ENCODE peak calls at places on chromosomes 4 and X, in four cellular contexts. One of them, this sample, is unnamed.

GRCh38 chr4:104138154-104138553 is 356.5 kb downstream of the CXXC4 start:
- DNase-seq in HCT116: no peak
- DNase-seq in K562: no peak
- DNase-seq in HepG2: no peak
- DNase-seq in this sample: no peak

GRCh38 chr4:163611172-163611571 is 116.7 kb downstream of the TMA16 start:
- DNase-seq in HCT116: no peak
- DNase-seq in K562: no peak
- DNase-seq in HepG2: no peak
- DNase-seq in this sample: no peak

GRCh38 chr4:22440999-22441398 is 74.9 kb downstream of the ADGRA3 start:
- DNase-seq in HCT116: no peak
- DNase-seq in K562: no peak
- DNase-seq in HepG2: no peak
- DNase-seq in this sample: no peak

GRCh38 chrX:10095698-10096432 is 60.9 kb upstream of the CLCN4 start:
- DNase-seq in HCT116: no peak
- DNase-seq in K562: no peak
- DNase-seq in HepG2: no peak
- DNase-seq in this sample: no peak

GRCh38 chr4:133096972-133097371 is 52.1 kb upstream of the PCDH10 start:
- DNase-seq in HCT116: no peak
- DNase-seq in K562: no peak
- DNase-seq in HepG2: no peak
- DNase-seq in this sample: peak; percentile 43

GRCh38 chr4:56622176-56622575 is 58.9 kb downstream of the HOPX start:
- DNase-seq in HCT116: no peak
- DNase-seq in K562: no peak
- DNase-seq in HepG2: no peak
- DNase-seq in this sample: no peak

GRCh38 chr4:25913056-25913850 is 767 bp upstream of the SMIM20 start:
- DNase-seq in HCT116: no peak
- DNase-seq in K562: no peak
- DNase-seq in HepG2: no peak
- DNase-seq in this sample: no peak

GRCh38 chr4:119728692-119729593 is 100.3 kb upstream of the PDE5A start:
- DNase-seq in HCT116: no peak
- DNase-seq in K562: no peak
- DNase-seq in HepG2: no peak
- DNase-seq in this sample: no peak

GRCh38 chr4:118351851-118352827 is 664 bp downstream of the PRSS12 start:
- DNase-seq in HCT116: peak; percentile 48
- DNase-seq in K562: no peak
- DNase-seq in HepG2: peak; percentile 4
- DNase-seq in this sample: no peak

GRCh38 chr4:180909279-180909678 is 1333.9 kb upstream of the TENM3 start:
- DNase-seq in HCT116: peak; percentile 34
- DNase-seq in K562: no peak
- DNase-seq in HepG2: no peak
- DNase-seq in this sample: no peak

GRCh38 chrX:19188566-19188965 is 66.3 kb upstream of the ADGRG2 start:
- DNase-seq in HCT116: no peak
- DNase-seq in K562: no peak
- DNase-seq in HepG2: no peak
- DNase-seq in this sample: no peak

GRCh38 chrX:107730991-107731766 is 44.4 kb downstream of the TSC22D3 start:
- DNase-seq in HCT116: no peak
- DNase-seq in K562: no peak
- DNase-seq in HepG2: no peak
- DNase-seq in this sample: no peak

GRCh38 chr4:95095352-95095974 is 337.7 kb downstream of the BMPR1B start:
- DNase-seq in HCT116: peak; percentile 7
- DNase-seq in K562: peak; percentile 3
- DNase-seq in HepG2: peak; percentile 5
- DNase-seq in this sample: no peak

GRCh38 chr4:110514889-110515479 is 39.0 kb downstream of the ENPEP start:
- DNase-seq in HCT116: peak; percentile 34
- DNase-seq in K562: peak; percentile 21
- DNase-seq in HepG2: peak; percentile 30
- DNase-seq in this sample: no peak

GRCh38 chrX:68929332-68930150 is 100.7 kb downstream of the EFNB1 start:
- DNase-seq in HCT116: peak; percentile 18
- DNase-seq in K562: no peak
- DNase-seq in HepG2: no peak
- DNase-seq in this sample: no peak

GRCh38 chr4:168678751-168679366 is 182.0 kb downstream of the PALLD start:
- DNase-seq in HCT116: no peak
- DNase-seq in K562: no peak
- DNase-seq in HepG2: no peak
- DNase-seq in this sample: no peak
- H3K9ac ChIP-seq in HCT116: no peak overlapping the region
- H3K9ac ChIP-seq in K562: no peak overlapping the region
- H3K9ac ChIP-seq in HepG2: no peak overlapping the region
- H3K9ac ChIP-seq in this sample: no peak overlapping the region

GRCh38 chrX:3527811-3528210 is 181.4 kb upstream of the MXRA5 start:
- DNase-seq in HCT116: no peak
- DNase-seq in K562: no peak
- DNase-seq in HepG2: no peak
- DNase-seq in this sample: no peak

GRCh38 chrX:3522016-3522690 is 175.7 kb upstream of the MXRA5 start:
- DNase-seq in HCT116: no peak
- DNase-seq in K562: no peak
- DNase-seq in HepG2: no peak
- DNase-seq in this sample: no peak

GRCh38 chrX:3526084-3526483 is 179.6 kb upstream of the MXRA5 start:
- DNase-seq in HCT116: no peak
- DNase-seq in K562: no peak
- DNase-seq in HepG2: no peak
- DNase-seq in this sample: no peak

GRCh38 chrX:3527166-3527565 is 180.7 kb upstream of the MXRA5 start:
- DNase-seq in HCT116: no peak
- DNase-seq in K562: no peak
- DNase-seq in HepG2: no peak
- DNase-seq in this sample: no peak

DNA sequence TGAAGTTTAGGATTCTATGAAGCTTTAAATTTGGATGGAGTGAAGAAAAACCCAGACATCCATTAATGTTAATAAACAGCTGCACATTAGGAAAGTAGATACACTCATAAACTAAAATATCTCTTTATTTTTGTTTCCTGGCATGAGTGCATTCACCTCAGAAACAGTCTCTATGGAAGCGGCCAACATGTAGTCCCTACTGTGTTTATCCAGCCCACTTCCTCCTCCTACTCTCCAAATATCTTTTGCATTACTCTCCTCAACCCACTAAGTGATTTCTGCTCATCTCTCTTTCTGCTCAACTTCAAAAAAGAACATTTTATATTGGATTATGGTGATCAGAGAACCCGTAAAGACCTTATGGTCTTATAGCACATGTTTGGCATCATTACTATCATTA is 180.3 kb upstream of the MXRA5 start:
- DNase-seq in HCT116: no peak
- DNase-seq in K562: no peak
- DNase-seq in HepG2: no peak
- DNase-seq in this sample: no peak
- TF ChIP-seq ZNF274 in HCT116: no peak
- TF ChIP-seq ZNF274 in K562: no peak
- TF ChIP-seq ZNF274 in HepG2: no peak
- TF ChIP-seq ZNF274 in this sample: no peak

GRCh38 chr4:138053601-138054322 is 188.4 kb downstream of the SLC7A11 start:
- DNase-seq in HCT116: peak; percentile 61
- DNase-seq in K562: peak; percentile 11
- DNase-seq in HepG2: no peak
- DNase-seq in this sample: no peak
- H3K9ac ChIP-seq in HCT116: no peak overlapping the region
- H3K9ac ChIP-seq in K562: no peak overlapping the region
- H3K9ac ChIP-seq in HepG2: no peak overlapping the region
- H3K9ac ChIP-seq in this sample: no peak overlapping the region

DNA sequence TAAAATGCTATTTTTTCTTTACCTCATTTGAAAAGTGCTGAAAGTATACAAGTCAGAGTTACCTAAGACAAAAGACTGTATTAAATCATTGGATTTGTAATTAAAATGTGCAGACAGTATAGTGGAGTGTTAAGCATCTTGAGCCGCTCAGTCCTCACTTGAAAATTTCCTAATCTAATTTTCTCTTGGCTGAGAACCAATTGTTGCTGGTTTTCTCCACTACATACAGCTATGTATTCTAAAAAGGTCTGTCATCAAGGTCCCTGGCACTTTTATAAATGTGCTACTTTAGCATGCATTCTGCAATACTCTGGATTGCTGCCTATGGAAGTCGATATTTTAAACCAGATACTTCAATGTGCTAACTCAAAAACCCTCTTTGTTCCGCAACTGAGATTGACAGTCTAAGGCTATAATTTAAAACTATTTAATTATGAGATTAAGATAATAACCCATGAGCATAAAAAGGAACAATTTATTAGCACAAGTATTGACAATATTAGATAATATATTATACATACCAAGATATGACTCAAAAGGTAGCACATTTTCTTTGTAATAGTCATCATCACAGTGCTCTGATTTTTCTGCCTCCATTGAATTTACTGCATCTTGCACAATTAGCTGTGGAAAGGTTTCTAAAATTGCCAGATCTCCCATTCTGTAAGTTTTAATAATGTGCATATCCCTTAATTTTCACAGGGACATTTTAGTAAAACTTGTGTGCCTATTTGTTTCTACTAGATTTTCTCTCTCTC is 815.0 kb downstream of the ADGRL3 start:
- DNase-seq in HCT116: no peak
- DNase-seq in K562: no peak
- DNase-seq in HepG2: no peak
- DNase-seq in this sample: no peak
- TF ChIP-seq ZNF274 in HCT116: no peak
- TF ChIP-seq ZNF274 in K562: no peak
- TF ChIP-seq ZNF274 in HepG2: no peak
- TF ChIP-seq ZNF274 in this sample: no peak

GRCh38 chrX:7254144-7254543 is 106.2 kb upstream of the PUDP start:
- DNase-seq in HCT116: no peak
- DNase-seq in K562: no peak
- DNase-seq in HepG2: no peak
- DNase-seq in this sample: no peak
- H3K9ac ChIP-seq in HCT116: no peak overlapping the region
- H3K9ac ChIP-seq in K562: no peak overlapping the region
- H3K9ac ChIP-seq in HepG2: no peak overlapping the region
- H3K9ac ChIP-seq in this sample: no peak overlapping the region

GRCh38 chr4:159498371-159499115 is 395.7 kb downstream of the RAPGEF2 start:
- DNase-seq in HCT116: no peak
- DNase-seq in K562: no peak
- DNase-seq in HepG2: peak; percentile 17
- DNase-seq in this sample: no peak
- TF ChIP-seq ZNF274 in HCT116: no peak
- TF ChIP-seq ZNF274 in K562: no peak
- TF ChIP-seq ZNF274 in HepG2: no peak
- TF ChIP-seq ZNF274 in this sample: no peak

GRCh38 chr4:168831919-168832745 is 177.9 kb downstream of the CBR4 start:
- DNase-seq in HCT116: peak; percentile 32
- DNase-seq in K562: peak; percentile 52
- DNase-seq in HepG2: peak; percentile 23
- DNase-seq in this sample: peak; percentile 57

GRCh38 chr4:168832746-168833575 is 177.1 kb downstream of the CBR4 start:
- DNase-seq in HCT116: no peak
- DNase-seq in K562: no peak
- DNase-seq in HepG2: no peak
- DNase-seq in this sample: peak; percentile 22

GRCh38 chr4:168831585-168831918 is 178.5 kb downstream of the CBR4 start:
- DNase-seq in HCT116: no peak
- DNase-seq in K562: no peak
- DNase-seq in HepG2: no peak
- DNase-seq in this sample: no peak

GRCh38 chr4:168826620-168827019 is 183.4 kb downstream of the CBR4 start:
- DNase-seq in HCT116: no peak
- DNase-seq in K562: no peak
- DNase-seq in HepG2: no peak
- DNase-seq in this sample: no peak

DNA sequence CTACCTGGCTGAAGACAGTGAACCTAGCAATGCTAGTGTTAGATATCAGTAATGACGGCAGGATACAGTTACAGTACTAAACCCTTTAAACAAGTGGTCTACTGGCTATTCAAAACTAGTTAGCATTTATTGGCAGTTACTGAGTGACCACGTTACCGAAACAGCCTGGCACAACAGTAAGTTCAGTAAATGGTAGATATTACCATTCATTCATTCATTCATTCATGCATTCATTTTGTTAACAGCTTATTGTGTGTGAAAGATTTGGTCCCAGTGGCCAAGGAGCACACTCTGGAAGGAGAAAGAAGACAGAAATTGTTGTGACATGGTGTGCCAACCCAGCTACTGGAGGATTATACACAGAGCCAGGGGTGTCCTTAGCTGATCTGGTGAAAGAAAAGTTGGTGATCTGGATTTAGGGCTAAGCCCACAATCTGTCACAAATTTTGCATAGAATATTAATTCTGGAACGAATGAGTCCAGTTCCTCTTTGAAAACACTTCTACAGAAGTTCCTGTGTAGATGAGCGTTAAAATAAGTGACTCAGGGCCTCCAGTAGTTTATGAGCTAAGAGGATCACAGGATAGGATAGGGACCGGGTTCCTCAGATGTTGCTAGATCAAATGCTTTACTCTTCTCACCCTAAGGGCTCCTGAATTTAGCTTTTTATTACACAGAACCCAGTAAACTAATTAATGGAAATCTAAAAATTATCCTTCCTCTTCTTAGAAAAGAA is 179.1 kb downstream of the CBR4 start:
- DNase-seq in HCT116: no peak
- DNase-seq in K562: no peak
- DNase-seq in HepG2: no peak
- DNase-seq in this sample: no peak
- H3K9ac ChIP-seq in HCT116: peak overlapping the region; percentile 88
- H3K9ac ChIP-seq in K562: no peak overlapping the region
- H3K9ac ChIP-seq in HepG2: no peak overlapping the region
- H3K9ac ChIP-seq in this sample: peak overlapping the region; percentile 42

DNA sequence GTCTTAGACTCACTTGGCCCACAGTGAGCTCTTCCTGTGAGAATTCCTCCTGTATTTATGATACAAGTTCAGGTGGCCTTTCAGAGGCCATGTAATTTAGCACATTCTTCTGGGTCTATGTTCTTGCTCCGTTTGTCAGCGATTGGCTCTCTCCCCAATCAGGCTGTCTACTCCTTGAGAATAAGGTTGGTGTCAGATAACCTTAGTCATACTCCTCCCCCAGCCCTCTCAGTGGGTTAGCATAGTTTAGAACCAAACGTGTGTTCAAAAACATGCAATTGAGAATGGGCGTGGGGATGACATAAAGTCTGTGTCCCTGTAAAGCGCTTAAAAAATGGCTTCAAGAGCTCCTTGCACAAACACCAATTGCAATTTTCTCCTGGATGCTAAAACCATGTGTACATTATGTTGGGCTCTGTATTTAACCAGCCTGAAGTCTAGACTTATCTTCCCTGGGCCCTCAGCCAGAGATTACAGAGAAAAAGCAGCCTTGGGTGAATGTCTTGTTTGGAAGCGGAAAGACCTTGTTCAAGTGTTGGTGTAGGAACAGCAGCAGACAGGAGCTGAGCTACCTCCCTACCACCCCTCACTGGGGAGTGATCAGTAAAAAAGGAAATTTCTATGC is 9.9 kb upstream of the CT47C1 start:
- DNase-seq in HCT116: no peak
- DNase-seq in K562: peak; percentile 26
- DNase-seq in HepG2: no peak
- DNase-seq in this sample: peak; percentile 2
- TF ChIP-seq ZNF274 in HCT116: no peak
- TF ChIP-seq ZNF274 in K562: no peak
- TF ChIP-seq ZNF274 in HepG2: no peak
- TF ChIP-seq ZNF274 in this sample: no peak

This sample was measured in NT2/D1.